ENCODE peak calls at places on chromosomes 5 and 9, in four cellular contexts. J is tibial artery, G is endodermal cell, M is GM12865. T is an unnamed sample.

GRCh38 chr9:37938121-37938906 is 34.4 kb upstream of the SLC25A51 start:
- DNase-seq in J (no peak), G (no peak), M (no peak), T (peak; percentile 79)

GRCh38 chr9:126564716-126565115 is 49.0 kb upstream of the LMX1B start:
- DNase-seq in J (no peak), G (peak; percentile 80), M (no peak), T (no peak)

GRCh38 chr9:78103971-78104433 is 72.4 kb upstream of the GNAQ start:
- DNase-seq in J (no peak), G (no peak), M (peak; percentile 47), T (no peak)

GRCh38 chr5:74589204-74590056 is 51.1 kb downstream of the ENC1 start:
- DNase-seq in J (no peak), G (no peak), M (no peak), T (no peak)

GRCh38 chr5:177421046-177421798 is 5.3 kb upstream of the GRK6 start:
- DNase-seq in J (no peak), G (no peak), M (no peak), T (no peak)

GRCh38 chr5:79816014-79816413 is 126.4 kb downstream of the CMYA5 start:
- DNase-seq in J (no peak), G (peak; percentile 3), M (no peak), T (no peak)

GRCh38 chr5:59036274-59036961 is 453.5 kb downstream of the RAB3C start:
- DNase-seq in J (peak; percentile 54), G (no peak), M (no peak), T (peak; percentile 58)

GRCh38 chr5:178238711-178239592 is 6.3 kb upstream of the PHYKPL start:
- DNase-seq in J (no peak), G (peak; percentile 49), M (peak; percentile 52), T (no peak)

GRCh38 chr5:33195431-33196128 is 245.2 kb upstream of the TARS1 start:
- DNase-seq in J (no peak), G (no peak), M (no peak), T (no peak)

GRCh38 chr9:101093620-101094019 is 65.1 kb downstream of the PLPPR1 start:
- DNase-seq in J (no peak), G (no peak), M (no peak), T (peak; percentile 13)

GRCh38 chr5:74009502-74009901 is 383.5 kb downstream of the ARHGEF28 start:
- DNase-seq in J (no peak), G (no peak), M (no peak), T (no peak)

GRCh38 chr9:129058965-129059795 is 21.7 kb upstream of the DOLPP1 start:
- DNase-seq in J (no peak), G (peak; percentile 26), M (no peak), T (peak; percentile 65)

GRCh38 chr5:72063219-72063819 is 44.0 kb upstream of the MAP1B start:
- DNase-seq in J (no peak), G (peak; percentile 87), M (peak; percentile 18), T (no peak)

GRCh38 chr5:74543162-74543995 is 97.1 kb downstream of the ENC1 start:
- DNase-seq in J (peak; percentile 66), G (peak; percentile 89), M (no peak), T (peak; percentile 91)

GRCh38 chr5:176902911-176903664 is 3.9 kb upstream of the HK3 start:
- DNase-seq in J (no peak), G (no peak), M (no peak), T (no peak)

GRCh38 chr9:70262384-70262783 is 3.6 kb downstream of the SMC5 start:
- DNase-seq in J (no peak), G (no peak), M (peak; percentile 31), T (no peak)

GRCh38 chr5:65027149-65027548 is 258.4 kb downstream of the CWC27 start:
- DNase-seq in J (no peak), G (no peak), M (peak; percentile 41), T (no peak)

GRCh38 chr5:122846051-122846567 is 696 bp downstream of the SNX24 start:
- DNase-seq in J (no peak), G (no peak), M (no peak), T (peak; percentile 12)

GRCh38 chr5:135821802-135822201 is 12.7 kb upstream of the SLC25A48 start:
- DNase-seq in J (no peak), G (no peak), M (no peak), T (no peak)

GRCh38 chr5:68032240-68032762 is 183.3 kb upstream of the PIK3R1 start:
- DNase-seq in J (peak; percentile 45), G (no peak), M (no peak), T (no peak)

GRCh38 chr5:74035521-74035937 is 409.5 kb downstream of the ARHGEF28 start:
- DNase-seq in J (peak; percentile 28), G (peak; percentile 72), M (peak; percentile 83), T (no peak)

GRCh38 chr9:113221003-113221799 is at the start of the genes FKBP15 and SLC31A1:
- DNase-seq in J (peak; percentile 97), G (peak; percentile 99), M (peak; percentile 99), T (peak; percentile 99)
- H3K4me3 ChIP-seq in J (peak within 1 kb of the TSS; percentile 75), G (peak within 1 kb of the TSS; percentile 98), M (peak within 1 kb of the TSS; percentile 86), T (peak within 1 kb of the TSS; percentile 81)

GRCh38 chr9:106947097-106947496 is 84.1 kb downstream of the ZNF462 start:
- DNase-seq in J (no peak), G (no peak), M (no peak), T (no peak)
- H3K4me3 ChIP-seq in J (no peak overlapping the region), G (no peak overlapping the region), M (no peak overlapping the region), T (no peak overlapping the region)

GRCh38 chr5:144318460-144318859 is 147.8 kb downstream of the KCTD16 start:
- DNase-seq in J (no peak), G (peak; percentile 60), M (no peak), T (no peak)
- H3K4me3 ChIP-seq in J (no peak overlapping the region), G (no peak overlapping the region), M (no peak overlapping the region), T (no peak overlapping the region)

DNA sequence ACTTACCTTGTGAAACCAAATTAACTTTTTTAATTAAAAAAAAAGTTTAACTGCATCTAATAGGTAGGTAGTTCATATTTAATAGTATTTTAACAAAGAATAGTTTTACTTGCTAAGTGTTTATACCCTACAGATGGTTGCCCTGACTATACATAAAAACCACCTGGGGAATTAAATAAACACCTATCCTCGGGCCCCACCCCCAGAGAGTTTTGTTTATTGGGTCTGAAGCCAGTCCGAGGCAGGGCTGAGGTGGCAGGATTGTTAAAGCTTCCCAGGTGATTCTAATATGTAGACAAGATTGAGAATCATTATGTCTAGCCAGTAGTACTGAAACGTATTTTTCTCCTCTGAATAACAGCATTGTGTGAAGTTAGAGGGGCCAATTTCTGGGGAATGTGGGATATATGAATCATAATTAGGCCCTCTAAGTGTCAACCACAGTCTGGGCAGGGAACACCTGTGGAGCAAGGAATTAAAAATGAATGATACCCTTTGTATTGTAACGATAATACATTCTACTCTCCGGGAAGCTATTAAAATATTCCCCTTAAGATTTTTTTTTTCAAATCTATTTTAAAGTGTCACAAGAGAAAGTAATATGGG is 5.6 kb upstream of the PAM start:
- DNase-seq in J (no peak), G (peak; percentile 55), M (no peak), T (no peak)
- H3K4me3 ChIP-seq in J (no peak overlapping the region), G (no peak overlapping the region), M (no peak overlapping the region), T (no peak overlapping the region)

GRCh38 chr5:132747064-132747692 is at the start of gene CCNI2:
- DNase-seq in J (no peak), G (peak; percentile 80), M (peak; percentile 54), T (peak; percentile 47)

GRCh38 chr5:132749506-132749905 is 2.3 kb downstream of the CCNI2 start:
- DNase-seq in J (no peak), G (no peak), M (no peak), T (no peak)

GRCh38 chr5:132748522-132749000 is 1.3 kb downstream of the CCNI2 start:
- DNase-seq in J (no peak), G (no peak), M (no peak), T (no peak)

GRCh38 chr5:132746592-132747063 is 598 bp upstream of the CCNI2 start:
- DNase-seq in J (no peak), G (peak; percentile 93), M (peak; percentile 67), T (no peak)

DNA sequence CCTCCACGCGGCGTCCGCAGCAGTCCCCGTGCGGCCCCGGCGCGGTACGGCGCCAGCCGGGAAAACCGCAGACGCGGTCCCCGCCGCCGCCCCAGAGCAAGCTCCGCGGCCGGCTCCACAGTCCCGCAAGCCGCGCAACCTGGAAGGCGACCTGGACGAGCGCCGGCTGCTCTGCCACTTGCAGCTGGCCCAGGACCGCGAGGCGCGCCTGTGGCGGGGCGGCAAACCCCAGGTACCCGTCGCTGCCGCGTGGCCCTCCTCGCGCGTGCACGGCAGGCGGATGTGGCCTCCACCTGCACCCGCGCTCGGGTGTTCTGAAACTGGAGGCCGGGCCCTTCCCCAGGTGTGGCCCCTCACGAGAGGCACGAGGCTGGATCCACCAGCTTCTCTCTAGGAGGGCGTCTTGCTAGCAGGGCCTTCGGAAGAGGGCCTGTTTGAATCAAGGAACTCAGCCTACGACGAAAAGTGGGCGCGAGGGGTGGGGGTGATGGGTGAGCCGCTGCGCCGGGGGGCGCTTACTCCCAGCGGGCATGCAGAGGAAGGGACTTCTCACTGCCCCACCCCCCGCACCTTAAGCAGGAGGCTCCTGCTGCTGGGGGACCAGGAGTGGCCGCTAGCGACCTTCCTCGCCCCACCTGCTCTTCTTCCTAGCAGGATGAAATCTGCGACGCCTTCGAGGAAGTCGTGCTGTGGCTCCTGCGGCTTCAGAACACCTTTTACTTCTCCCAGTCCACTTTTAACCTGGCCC is 641 bp downstream of the CCNI2 start:
- DNase-seq in J (no peak), G (peak; percentile 82), M (peak; percentile 61), T (no peak)
- H3K4me3 ChIP-seq in J (peak overlapping the region; percentile 43), G (peak overlapping the region; percentile 70), M (peak overlapping the region; percentile 77), T (no peak overlapping the region)

GRCh38 chr9:130119521-130120206 is 52.5 kb upstream of the NCS1 start:
- DNase-seq in J (no peak), G (no peak), M (no peak), T (peak; percentile 5)

GRCh38 chr9:130116346-130116745 is 55.9 kb upstream of the NCS1 start:
- DNase-seq in J (no peak), G (no peak), M (no peak), T (no peak)

GRCh38 chr9:130118841-130119520 is 53.2 kb upstream of the NCS1 start:
- DNase-seq in J (no peak), G (peak; percentile 81), M (no peak), T (peak; percentile 19)

GRCh38 chr9:130117376-130117775 is 54.8 kb upstream of the NCS1 start:
- DNase-seq in J (no peak), G (no peak), M (no peak), T (no peak)

GRCh38 chr9:130117816-130118632 is 54.2 kb upstream of the NCS1 start:
- DNase-seq in J (peak; percentile 56), G (no peak), M (no peak), T (peak; percentile 69)
- H3K4me3 ChIP-seq in J (no peak overlapping the region), G (no peak overlapping the region), M (no peak overlapping the region), T (no peak overlapping the region)

T was measured in MG63.